ENCODE peak calls at places on chromosomes 16 and 17, in nine cellular contexts. I is endothelial cell of umbilical vein, E is HepG2, G is HCT116, O is breast epithelium, T is sigmoid colon, L is stomach, F is GM12878, Y is transverse colon. U is an unnamed sample.

GRCh38 chr17:74360993-74361612 is 565 bp downstream of the BTBD17 start:
- DNase-seq in I (no peak), E (no peak), G (no peak), O (no peak), T (no peak), L (no peak), F (no peak), Y (no peak), U (no peak)

GRCh38 chr16:58249388-58249779 is 45.4 kb downstream of the PRSS54 start:
- DNase-seq in I (no peak), E (no peak), G (no peak), O (no peak), T (no peak), L (no peak), F (no peak), Y (no peak), U (no peak)

GRCh38 chr16:12833939-12834338 is 30.3 kb upstream of the CPPED1 start:
- DNase-seq in I (no peak), E (peak), G (peak), O (no peak), T (no peak), L (no peak), F (no peak), Y (no peak), U (no peak)

GRCh38 chr16:19771796-19772195 is 53.7 kb downstream of the IQCK start:
- DNase-seq in I (no peak), E (no peak), G (no peak), O (no peak), T (no peak), L (no peak), F (no peak), Y (no peak), U (no peak)

GRCh38 chr16:78660795-78661194 is 561.3 kb downstream of the WWOX start:
- DNase-seq in I (no peak), E (no peak), G (no peak), O (no peak), T (no peak), L (no peak), F (no peak), Y (no peak), U (no peak)

GRCh38 chr17:28810437-28810836 is 32.2 kb downstream of the FAM222B start:
- DNase-seq in I (no peak), E (no peak), G (no peak), O (no peak), T (no peak), L (no peak), F (no peak), Y (no peak), U (no peak)

GRCh38 chr17:78058001-78058400 is 70.6 kb downstream of the TMC6 start:
- DNase-seq in I (no peak), E (no peak), G (no peak), O (no peak), T (no peak), L (no peak), F (no peak), Y (no peak), U (no peak)

GRCh38 chr17:12409082-12409481 is 256.6 kb upstream of the MYOCD start:
- DNase-seq in I (no peak), E (no peak), G (no peak), O (no peak), T (no peak), L (no peak), F (no peak), Y (no peak), U (no peak)

GRCh38 chr16:66026211-66026610 is 340.3 kb upstream of the CDH5 start:
- DNase-seq in I (no peak), E (no peak), G (no peak), O (no peak), T (no peak), L (no peak), F (no peak), Y (no peak), U (no peak)

GRCh38 chr17:6392609-6393367 is 42.1 kb downstream of the AIPL1 start:
- DNase-seq in I (no peak), E (peak), G (no peak), O (no peak), T (no peak), L (no peak), F (no peak), Y (no peak), U (no peak)

GRCh38 chr17:68497885-68498319 is 14.3 kb upstream of the PRKAR1A start:
- DNase-seq in I (no peak), E (no peak), G (no peak), O (no peak), T (no peak), L (peak), F (peak), Y (peak), U (no peak)

GRCh38 chr17:79651751-79652150 is 40.9 kb upstream of the RBFOX3 start:
- DNase-seq in I (no peak), E (no peak), G (no peak), O (no peak), T (peak), L (no peak), F (no peak), Y (no peak), U (no peak)

GRCh38 chr17:79645777-79646088 is 34.9 kb upstream of the RBFOX3 start:
- DNase-seq in I (no peak), E (no peak), G (no peak), O (no peak), T (no peak), L (peak), F (no peak), Y (no peak), U (no peak)

GRCh38 chr17:42322382-42323267 is 34.3 kb downstream of the STAT5A start:
- DNase-seq in I (peak), E (peak), G (peak), O (peak), T (peak), L (peak), F (peak), Y (peak), U (peak)
- TF ChIP-seq POLR2AphosphoS5 in I (no peak), E (no peak), G (peak), O (peak), T (peak), L (peak), F (no peak), Y (peak), U (peak)

DNA sequence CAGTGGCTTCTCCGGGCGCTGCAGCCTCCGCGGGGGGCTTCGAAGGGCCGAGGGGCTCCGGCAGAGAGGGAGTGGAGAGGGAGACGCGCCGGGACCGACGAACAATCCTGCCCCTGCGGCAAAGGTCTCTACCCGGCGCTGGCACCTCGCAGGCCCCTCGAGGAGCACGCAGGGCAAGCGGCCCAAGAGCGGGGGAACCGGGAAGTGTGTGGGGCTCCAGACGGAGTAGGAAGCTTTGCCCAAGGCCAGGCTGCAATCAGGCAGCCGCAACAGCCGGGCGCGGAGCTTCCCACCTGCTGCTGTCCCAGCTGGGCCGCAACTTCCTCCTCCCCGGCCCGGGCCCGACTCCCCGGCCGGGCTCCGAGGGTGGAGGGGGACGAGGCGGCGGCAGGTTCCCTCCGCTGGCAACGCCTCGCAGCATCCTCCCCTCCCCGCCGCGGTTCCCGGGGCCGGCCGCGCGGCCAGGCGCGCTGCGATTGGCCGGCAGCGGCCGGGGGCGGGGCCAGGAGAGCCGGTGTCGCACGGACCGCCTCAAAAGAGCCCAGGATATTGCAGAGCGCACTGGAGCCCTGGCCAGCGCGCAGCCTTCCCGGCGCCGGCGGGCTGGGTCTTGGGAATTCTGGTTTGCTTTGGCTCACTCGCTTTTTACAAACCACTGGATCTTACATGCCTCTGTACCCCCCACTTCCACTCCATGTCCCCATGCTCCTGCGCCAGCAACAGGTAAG is at the start of gene KCNJ2:
- DNase-seq in I (peak), E (peak), G (no peak), O (peak), T (peak), L (peak), F (no peak), Y (peak), U (peak)
- H3K4me3 ChIP-seq in I (peak), E (peak), G (peak), O (peak), T (peak), L (peak), F (peak), Y (peak), U (peak)

DNA sequence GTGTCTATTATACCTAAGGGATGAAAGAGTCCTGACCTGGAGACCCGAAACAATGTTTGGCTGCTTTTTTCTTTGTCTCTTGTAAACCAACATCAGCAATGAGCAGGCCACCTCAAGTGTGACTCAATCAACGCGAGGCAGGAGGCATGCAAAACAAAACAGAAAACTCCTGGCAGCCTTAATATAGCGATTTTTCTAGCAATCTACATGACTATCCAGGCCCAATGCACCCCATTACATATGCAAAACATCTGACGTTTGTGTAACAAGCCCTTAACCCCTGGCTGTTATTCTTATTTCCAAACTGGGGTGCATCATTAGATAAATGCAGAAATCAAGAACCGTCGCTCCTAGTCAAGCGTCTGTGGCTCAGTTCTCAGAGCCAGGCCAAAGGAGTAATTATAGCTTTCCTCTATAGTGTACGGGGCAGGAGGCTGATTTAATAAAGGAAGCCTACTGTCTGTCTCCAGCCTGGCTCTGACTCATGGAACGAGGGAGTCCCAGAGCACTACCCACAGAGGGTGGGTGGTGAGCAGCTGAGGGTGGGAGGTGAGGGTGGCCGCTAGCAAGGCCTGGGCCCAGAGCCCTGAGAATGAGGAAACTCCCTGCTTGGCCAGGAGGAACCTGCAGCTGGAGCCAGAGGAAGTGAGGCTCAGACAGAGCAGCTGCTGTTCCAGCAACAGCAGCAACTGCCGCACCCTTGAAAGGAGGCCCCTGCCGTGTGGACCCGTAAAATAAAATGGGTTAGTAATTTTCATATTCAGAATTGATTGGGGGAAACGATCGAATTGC is 43.9 kb downstream of the CHD9 start:
- DNase-seq in I (peak), E (peak), G (no peak), O (peak), T (peak), L (peak), F (peak), Y (peak), U (peak)
- TF ChIP-seq POLR2A in I (peak), E (no peak), G (no peak), O (no peak), T (no peak), L (no peak), F (peak), Y (no peak), U (no peak)

GRCh38 chr17:38922538-38923291 is 2.7 kb upstream of the LASP1NB start:
- DNase-seq in I (peak), E (no peak), G (no peak), O (peak), T (peak), L (peak), F (no peak), Y (peak), U (peak)
- TF ChIP-seq POLR2AphosphoS5 in I (peak), E (no peak), G (no peak), O (no peak), T (no peak), L (no peak), F (no peak), Y (no peak), U (peak)

DNA sequence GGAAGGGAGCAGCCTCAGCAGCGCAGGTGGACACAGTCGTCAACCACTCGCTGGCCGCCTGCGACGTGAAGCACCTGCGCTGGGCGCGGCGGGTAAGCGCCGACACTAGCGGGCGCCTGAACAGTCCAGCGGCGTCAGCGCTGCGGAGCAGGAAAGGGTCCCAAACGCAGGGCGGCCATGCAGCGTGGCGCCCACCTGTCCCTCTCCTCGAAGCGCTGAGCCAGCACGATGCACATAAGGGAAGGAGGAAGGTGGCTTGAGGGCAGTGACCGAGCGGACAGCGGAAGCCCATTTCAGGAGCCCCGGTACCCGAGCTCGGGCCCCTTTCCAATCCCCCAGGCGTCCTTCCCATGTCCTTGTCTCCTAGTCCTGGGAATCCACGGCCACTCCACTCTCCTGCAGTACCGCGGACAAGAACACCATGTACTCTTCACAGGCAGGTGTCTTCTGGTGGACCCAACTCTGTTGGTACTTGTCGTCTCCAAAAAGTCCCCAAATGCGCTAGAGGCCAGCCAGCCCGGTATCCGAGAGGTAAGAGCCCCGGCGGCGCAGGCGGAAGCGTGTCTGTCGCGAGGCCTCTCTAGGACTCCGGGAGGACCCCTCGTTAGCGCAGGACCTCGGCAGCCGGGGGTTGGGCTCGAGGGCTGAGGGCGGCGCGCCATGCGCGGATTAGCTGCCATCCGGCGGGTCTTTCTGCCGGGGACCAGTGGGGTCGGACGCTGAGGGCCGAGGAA is 14.4 kb downstream of the ZNF232 start:
- DNase-seq in I (no peak), E (no peak), G (no peak), O (no peak), T (peak), L (peak), F (no peak), Y (peak), U (peak)
- H3K4me3 ChIP-seq in I (no peak), E (no peak), G (no peak), O (peak), T (peak), L (peak), F (no peak), Y (peak), U (peak)

GRCh38 chr17:41837761-41838538 is at the start of gene KLHL10:
- DNase-seq in I (no peak), E (no peak), G (no peak), O (no peak), T (no peak), L (no peak), F (no peak), Y (no peak), U (no peak)
- TF ChIP-seq POLR2A in I (no peak), E (no peak), G (no peak), O (no peak), T (no peak), L (no peak), F (no peak), Y (no peak), U (no peak)

GRCh38 chr17:63150466-63150865 is 184.4 kb downstream of the TANC2 start:
- DNase-seq in I (no peak), E (no peak), G (no peak), O (no peak), T (no peak), L (no peak), F (no peak), Y (no peak), U (no peak)

GRCh38 chr17:63153488-63153887 is 187.5 kb downstream of the TANC2 start:
- DNase-seq in I (no peak), E (no peak), G (no peak), O (no peak), T (no peak), L (no peak), F (no peak), Y (no peak), U (no peak)

GRCh38 chr17:63150994-63151464 is 185.0 kb downstream of the TANC2 start:
- DNase-seq in I (no peak), E (no peak), G (no peak), O (no peak), T (no peak), L (no peak), F (no peak), Y (no peak), U (no peak)

GRCh38 chr17:63154586-63155244 is 188.7 kb downstream of the TANC2 start:
- DNase-seq in I (no peak), E (no peak), G (no peak), O (no peak), T (no peak), L (no peak), F (no peak), Y (no peak), U (no peak)

GRCh38 chr17:63151981-63152523 is 186.0 kb downstream of the TANC2 start:
- DNase-seq in I (no peak), E (no peak), G (no peak), O (no peak), T (no peak), L (no peak), F (no peak), Y (no peak), U (no peak)
- TF ChIP-seq POLR2AphosphoS5 in I (no peak), E (no peak), G (no peak), O (no peak), T (no peak), L (no peak), F (no peak), Y (no peak), U (no peak)

DNA sequence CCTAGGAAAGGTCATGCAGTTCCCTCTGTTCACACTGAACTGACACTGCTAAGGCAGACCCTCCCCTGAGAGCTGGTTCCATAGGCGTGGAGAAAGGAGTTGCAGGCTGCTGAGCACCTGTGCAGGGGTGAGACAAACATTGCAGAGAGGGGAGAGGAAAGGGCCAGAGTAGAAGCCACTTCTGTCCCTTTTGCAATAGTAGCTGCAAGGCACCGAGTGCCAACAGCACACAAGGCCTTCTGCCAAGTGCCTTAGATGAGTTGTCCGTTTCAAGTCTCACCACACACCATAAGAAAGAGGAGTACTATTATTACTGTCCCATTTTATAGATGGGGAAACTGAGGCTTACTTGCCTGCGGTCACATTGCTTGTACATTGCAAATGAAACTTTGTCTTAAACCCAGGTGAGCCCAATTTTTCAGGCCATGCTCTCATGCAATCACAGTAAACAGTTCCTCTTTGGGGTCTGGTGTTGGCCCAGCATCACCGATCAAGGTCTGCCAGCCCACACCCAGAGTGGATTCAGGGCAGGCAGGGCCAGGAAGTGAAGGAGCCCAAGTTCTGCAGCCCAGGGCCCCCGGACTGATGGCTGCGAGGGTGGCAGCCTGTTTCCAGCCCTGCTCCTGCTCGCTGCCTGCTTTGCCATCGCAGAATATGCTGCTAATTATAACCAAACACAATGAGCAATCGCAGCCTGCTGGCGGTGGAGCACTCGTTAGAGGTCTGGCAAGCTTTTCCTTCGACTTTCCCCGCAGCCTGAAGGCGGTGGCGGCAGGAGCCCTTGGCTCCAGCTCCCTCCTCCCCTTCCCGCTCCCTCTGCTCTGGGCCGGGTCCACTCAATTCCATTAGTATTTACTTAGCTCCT is 36.8 kb upstream of the DYNLL2 start:
- DNase-seq in I (no peak), E (no peak), G (no peak), O (no peak), T (no peak), L (no peak), F (no peak), Y (no peak), U (no peak)
- H3K4me3 ChIP-seq in I (no peak), E (no peak), G (no peak), O (no peak), T (no peak), L (no peak), F (no peak), Y (no peak), U (no peak)

GRCh38 chr17:35023538-35023937 is 40.0 kb downstream of the RFFL start:
- DNase-seq in I (no peak), E (no peak), G (no peak), O (no peak), T (no peak), L (no peak), F (no peak), Y (no peak), U (no peak)

GRCh38 chr17:35025541-35025940 is 38.0 kb downstream of the RFFL start:
- DNase-seq in I (no peak), E (no peak), G (no peak), O (no peak), T (no peak), L (no peak), F (no peak), Y (no peak), U (no peak)

GRCh38 chr17:35021520-35022380 is 41.4 kb downstream of the LIG3 start:
- DNase-seq in I (no peak), E (no peak), G (no peak), O (no peak), T (no peak), L (no peak), F (no peak), Y (no peak), U (no peak)

GRCh38 chr17:35019386-35020179 is 39.3 kb downstream of the LIG3 start:
- DNase-seq in I (no peak), E (no peak), G (no peak), O (no peak), T (no peak), L (no peak), F (no peak), Y (no peak), U (no peak)

GRCh38 chr17:35022536-35023063 is 40.9 kb downstream of the RFFL start:
- DNase-seq in I (peak), E (peak), G (no peak), O (peak), T (peak), L (peak), F (no peak), Y (peak), U (peak)
- TF ChIP-seq POLR2A in I (peak), E (no peak), G (no peak), O (no peak), T (no peak), L (no peak), F (peak), Y (no peak), U (no peak)